ENCODE peak calls at places on chromosomes 1 and 21, in seven cellular contexts. J is stomach, A is breast epithelium, Y is GM12892, Q is prostate gland, G is HCT116, S is endothelial cell of umbilical vein. B is an unnamed sample.

GRCh38 chr1:145898756-145899155 is 11.1 kb downstream of the ITGA10 start:
- DNase-seq in J (no peak), A (no peak), Y (no peak), Q (no peak), G (no peak), S (no peak), B (no peak)

GRCh38 chr1:212518188-212518951 is 85.7 kb downstream of the NENF start:
- DNase-seq in J (peak), A (peak), Y (no peak), Q (no peak), G (no peak), S (no peak), B (no peak)

GRCh38 chr1:9413877-9414213 is 121.2 kb downstream of the SPSB1 start:
- DNase-seq in J (no peak), A (no peak), Y (no peak), Q (no peak), G (no peak), S (peak), B (no peak)

GRCh38 chr1:8554956-8555534 is 237.1 kb downstream of the SLC45A1 start:
- DNase-seq in J (no peak), A (no peak), Y (no peak), Q (no peak), G (no peak), S (peak), B (no peak)

GRCh38 chr1:2596530-2597333 is 10.2 kb downstream of the PRXL2B start:
- DNase-seq in J (no peak), A (no peak), Y (no peak), Q (no peak), G (no peak), S (no peak), B (no peak)

GRCh38 chr1:113210248-113210647 is 137.2 kb downstream of the LRIG2 start:
- DNase-seq in J (peak), A (no peak), Y (no peak), Q (peak), G (no peak), S (no peak), B (no peak)

GRCh38 chr1:214452152-214452806 is 99.1 kb downstream of the PTPN14 start:
- DNase-seq in J (no peak), A (no peak), Y (no peak), Q (no peak), G (no peak), S (no peak), B (peak)

GRCh38 chr21:26801524-26801923 is 43.7 kb downstream of the ADAMTS1 start:
- DNase-seq in J (no peak), A (no peak), Y (no peak), Q (no peak), G (no peak), S (no peak), B (no peak)

GRCh38 chr1:183089025-183089639 is 65.9 kb downstream of the LAMC1 start:
- DNase-seq in J (no peak), A (no peak), Y (no peak), Q (peak), G (no peak), S (no peak), B (no peak)

GRCh38 chr1:41407666-41408252 is 46.5 kb downstream of the FOXO6 start:
- DNase-seq in J (no peak), A (no peak), Y (no peak), Q (no peak), G (no peak), S (no peak), B (no peak)

GRCh38 chr1:87449348-87449963 is 120.8 kb downstream of the LMO4 start:
- DNase-seq in J (peak), A (peak), Y (peak), Q (peak), G (no peak), S (no peak), B (no peak)

GRCh38 chr1:82731216-82731615 is 930.5 kb downstream of the ADGRL2 start:
- DNase-seq in J (no peak), A (no peak), Y (no peak), Q (no peak), G (no peak), S (no peak), B (no peak)

GRCh38 chr1:186308264-186309060 is 66.6 kb downstream of the TPR start:
- DNase-seq in J (no peak), A (no peak), Y (no peak), Q (no peak), G (no peak), S (no peak), B (no peak)

GRCh38 chr1:93694039-93694438 is 12.4 kb upstream of the BCAR3 start:
- DNase-seq in J (no peak), A (no peak), Y (no peak), Q (no peak), G (no peak), S (peak), B (no peak)

DNA sequence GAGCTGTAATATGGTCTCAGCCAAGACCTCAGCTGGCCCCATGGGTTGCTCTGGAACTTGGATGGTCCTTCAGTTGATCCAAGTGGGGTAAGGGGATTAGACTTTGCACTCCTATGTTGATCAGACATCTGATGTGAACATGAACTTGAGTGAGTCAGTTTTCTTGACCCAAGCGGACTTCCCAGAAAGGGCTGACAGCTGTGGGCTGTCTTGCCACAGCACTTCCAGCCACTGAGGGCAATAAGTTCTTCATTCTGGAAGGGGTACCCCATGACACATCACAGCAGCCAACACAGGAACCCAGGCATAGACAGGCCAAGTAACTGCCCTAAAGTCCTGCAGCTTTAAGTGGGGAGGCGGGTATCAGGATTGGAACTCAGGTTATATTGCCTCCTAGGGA is 93.9 kb upstream of the USP24 start:
- DNase-seq in J (no peak), A (no peak), Y (no peak), Q (no peak), G (no peak), S (no peak), B (no peak)
- TF ChIP-seq POLR2AphosphoS5 in J (no peak), A (no peak), Y (no peak), Q (no peak), G (no peak), S (no peak), B (no peak)

GRCh38 chr1:241485554-241485992 is 34.0 kb downstream of the FH start:
- DNase-seq in J (no peak), A (no peak), Y (peak), Q (no peak), G (peak), S (peak), B (peak)
- TF ChIP-seq POLR2AphosphoS5 in J (no peak), A (no peak), Y (no peak), Q (no peak), G (no peak), S (no peak), B (no peak)

GRCh38 chr1:15420853-15421465 is 11.3 kb downstream of the EFHD2 start:
- DNase-seq in J (no peak), A (no peak), Y (no peak), Q (no peak), G (no peak), S (no peak), B (no peak)

GRCh38 chr1:15424981-15425380 is 13.3 kb upstream of the CTRC start:
- DNase-seq in J (no peak), A (no peak), Y (no peak), Q (no peak), G (no peak), S (no peak), B (no peak)

GRCh38 chr1:15424146-15424667 is 14.0 kb upstream of the CTRC start:
- DNase-seq in J (peak), A (no peak), Y (no peak), Q (peak), G (no peak), S (no peak), B (no peak)

GRCh38 chr1:15423355-15424077 is 13.8 kb downstream of the EFHD2 start:
- DNase-seq in J (no peak), A (no peak), Y (no peak), Q (no peak), G (no peak), S (no peak), B (no peak)

DNA sequence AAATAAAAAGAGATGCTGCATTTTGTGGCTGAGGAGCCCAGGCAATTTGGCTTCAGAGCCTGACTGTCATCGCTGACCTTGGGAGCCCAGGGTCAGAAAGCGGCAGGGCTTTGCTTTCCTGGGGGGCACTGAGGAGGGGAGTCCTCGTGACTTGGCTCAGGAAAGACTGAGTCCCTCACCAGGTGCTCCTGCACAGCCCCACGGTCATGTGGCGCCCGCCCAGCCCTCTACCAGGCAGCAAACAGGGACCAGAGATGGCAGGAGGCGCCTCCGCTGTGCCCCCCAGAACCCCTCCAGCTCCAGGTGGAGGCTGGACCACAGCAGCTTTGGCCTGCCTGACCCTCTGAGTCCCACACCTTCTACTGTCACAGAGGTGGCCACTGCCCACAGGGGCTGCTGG is 13.2 kb downstream of the EFHD2 start:
- DNase-seq in J (no peak), A (no peak), Y (no peak), Q (no peak), G (no peak), S (no peak), B (no peak)
- TF ChIP-seq POLR2AphosphoS5 in J (no peak), A (no peak), Y (no peak), Q (no peak), G (no peak), S (no peak), B (no peak)

GRCh38 chr1:15272009-15272781 is 25.2 kb downstream of the FHAD1 start:
- DNase-seq in J (peak), A (peak), Y (peak), Q (peak), G (peak), S (peak), B (peak)
- TF ChIP-seq POLR2AphosphoS5 in J (peak), A (no peak), Y (no peak), Q (peak), G (no peak), S (no peak), B (no peak)

GRCh38 chr1:230715510-230715909 is 1.6 kb upstream of the AGT start:
- DNase-seq in J (no peak), A (no peak), Y (no peak), Q (no peak), G (no peak), S (no peak), B (peak)
- TF ChIP-seq POLR2AphosphoS5 in J (no peak), A (no peak), Y (no peak), Q (no peak), G (no peak), S (no peak), B (no peak)

GRCh38 chr1:226711976-226712778 is 26.9 kb downstream of the ITPKB start:
- DNase-seq in J (no peak), A (no peak), Y (peak), Q (no peak), G (no peak), S (no peak), B (no peak)
- TF ChIP-seq POLR2AphosphoS5 in J (no peak), A (no peak), Y (no peak), Q (no peak), G (no peak), S (no peak), B (no peak)